ENCODE peak calls at places on chromosomes 2 and 18, in ten cellular contexts. C is PC-9, A is mesenchymal stem cell, Y is endodermal cell, Z is neural progenitor cell, E is GM06990, S is adipocyte, G is HFF-Myc, J is lower lobe of right lung, K is GM12864. L is an unnamed sample.

GRCh38 chr2:238897911-238898311 is 50.0 kb downstream of the TWIST2 start:
- DNase-seq in C (no peak), Z (no peak), E (no peak), Y (no peak), G (no peak), J (no peak), S (no peak), K (no peak), A (peak), L (no peak)

GRCh38 chr18:22683196-22683676 is 249.9 kb upstream of the RBBP8 start:
- DNase-seq in Z (no peak), E (no peak), Y (no peak), J (no peak), A (no peak), G (peak), S (peak), C (peak), K (no peak), L (peak)

GRCh38 chr2:180219471-180219870 is 212.4 kb upstream of the CWC22 start:
- DNase-seq in J (no peak), S (no peak), G (no peak), C (no peak), Z (no peak), Y (no peak), E (no peak), K (no peak), A (peak), L (peak)

GRCh38 chr2:230447455-230448451 is 31.8 kb downstream of the SP100 start:
- DNase-seq in G (no peak), J (no peak), S (no peak), A (no peak), Z (no peak), K (peak), E (peak), Y (no peak), C (no peak), L (no peak)

GRCh38 chr2:67954125-67954748 is 108.6 kb downstream of the C1D start:
- DNase-seq in A (no peak), Z (no peak), S (no peak), J (peak), K (no peak), G (no peak), Y (peak), E (no peak), C (no peak), L (no peak)

GRCh38 chr2:25424426-25425028 is 82.8 kb upstream of the DNMT3A start:
- DNase-seq in Y (no peak), Z (no peak), K (no peak), C (no peak), E (no peak), A (no peak), S (no peak), G (no peak), J (no peak), L (no peak)

GRCh38 chr2:37768491-37768925 is 97.1 kb upstream of the CDC42EP3 start:
- DNase-seq in Z (no peak), Y (no peak), J (no peak), C (peak), A (peak), S (peak), E (no peak), K (peak), G (peak), L (peak)

GRCh38 chr2:225891013-225891412 is 491.5 kb downstream of the NYAP2 start:
- DNase-seq in K (no peak), E (no peak), Y (no peak), C (no peak), S (no peak), J (no peak), Z (no peak), G (no peak), A (no peak), L (no peak)

GRCh38 chr2:44126106-44126797 is 42.4 kb upstream of the PPM1B start:
- DNase-seq in J (no peak), Z (no peak), G (no peak), Y (no peak), A (peak), C (no peak), E (no peak), S (peak), K (no peak), L (peak)

GRCh38 chr18:56402872-56403516 is 235.4 kb downstream of the TXNL1 start:
- DNase-seq in E (no peak), S (peak), Y (no peak), G (peak), Z (no peak), J (no peak), C (no peak), K (no peak), A (peak), L (peak)

DNA sequence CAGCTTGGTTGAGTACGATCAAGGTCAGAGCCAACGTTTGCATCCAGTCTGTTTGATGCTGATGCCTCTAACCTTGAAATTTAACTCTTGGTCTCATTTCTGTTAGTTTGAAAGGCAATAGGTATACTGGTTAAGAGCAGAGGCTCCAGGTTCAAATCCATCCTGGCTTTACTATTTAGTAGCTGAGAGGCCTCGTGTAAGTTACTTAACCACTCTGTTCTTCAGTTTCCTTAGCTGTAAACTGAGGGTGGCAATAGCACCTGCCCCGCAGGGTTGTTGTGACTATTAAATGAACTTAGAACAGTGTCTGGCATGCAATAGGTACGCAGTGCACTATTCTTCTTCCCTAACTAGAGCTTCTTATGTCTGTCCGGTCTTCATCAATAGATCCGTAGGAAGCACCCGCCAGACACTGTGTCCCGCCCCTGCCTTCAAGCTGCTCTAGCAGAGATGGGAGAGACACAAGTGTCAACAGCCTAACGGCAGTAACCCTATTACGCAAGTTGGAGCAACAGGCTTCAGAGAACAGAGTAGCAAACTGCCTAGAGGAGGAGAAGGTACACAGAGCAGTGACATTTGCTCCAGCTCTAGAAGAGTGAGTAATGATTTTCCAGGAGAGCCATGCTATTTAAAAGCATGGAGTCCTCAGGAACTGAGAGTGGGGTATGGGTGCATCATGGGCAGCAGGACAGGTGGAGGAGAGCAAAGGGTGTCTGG is 62.7 kb upstream of the ST3GAL5 start:
- DNase-seq in G (no peak), J (no peak), Y (no peak), S (no peak), C (no peak), A (peak), K (no peak), Z (no peak), E (no peak), L (no peak)
- H3K4me3 ChIP-seq in G (no peak), J (peak), Y (no peak), S (no peak), C (no peak), A (no peak), K (no peak), Z (no peak), E (no peak), L (no peak)

DNA sequence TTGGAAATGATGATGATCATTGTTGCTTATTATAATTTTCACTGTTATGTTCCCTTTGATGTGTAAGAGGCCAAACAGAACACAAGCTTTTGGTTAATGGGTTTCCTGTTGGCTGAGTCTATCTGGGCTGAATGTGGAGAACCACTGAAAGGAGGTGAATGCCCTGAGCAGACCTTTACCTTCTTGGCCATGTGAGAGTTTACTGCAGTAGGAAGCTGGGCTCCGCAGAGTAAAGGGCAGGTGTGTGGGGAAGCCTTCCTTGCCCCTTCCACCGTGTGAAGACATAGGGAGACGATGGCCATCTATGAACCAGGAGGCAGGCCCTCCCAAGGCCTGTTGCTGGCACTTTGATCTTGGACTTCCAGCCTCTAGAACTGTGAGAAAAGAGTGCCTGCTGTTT is 122.1 kb upstream of the LGALSL start:
- DNase-seq in Y (no peak), J (no peak), K (no peak), A (no peak), C (no peak), E (no peak), Z (no peak), S (no peak), G (no peak), L (no peak)
- H3K4me3 ChIP-seq in Y (no peak), J (no peak), K (no peak), A (no peak), C (no peak), E (no peak), Z (no peak), S (no peak), G (no peak), L (no peak)

DNA sequence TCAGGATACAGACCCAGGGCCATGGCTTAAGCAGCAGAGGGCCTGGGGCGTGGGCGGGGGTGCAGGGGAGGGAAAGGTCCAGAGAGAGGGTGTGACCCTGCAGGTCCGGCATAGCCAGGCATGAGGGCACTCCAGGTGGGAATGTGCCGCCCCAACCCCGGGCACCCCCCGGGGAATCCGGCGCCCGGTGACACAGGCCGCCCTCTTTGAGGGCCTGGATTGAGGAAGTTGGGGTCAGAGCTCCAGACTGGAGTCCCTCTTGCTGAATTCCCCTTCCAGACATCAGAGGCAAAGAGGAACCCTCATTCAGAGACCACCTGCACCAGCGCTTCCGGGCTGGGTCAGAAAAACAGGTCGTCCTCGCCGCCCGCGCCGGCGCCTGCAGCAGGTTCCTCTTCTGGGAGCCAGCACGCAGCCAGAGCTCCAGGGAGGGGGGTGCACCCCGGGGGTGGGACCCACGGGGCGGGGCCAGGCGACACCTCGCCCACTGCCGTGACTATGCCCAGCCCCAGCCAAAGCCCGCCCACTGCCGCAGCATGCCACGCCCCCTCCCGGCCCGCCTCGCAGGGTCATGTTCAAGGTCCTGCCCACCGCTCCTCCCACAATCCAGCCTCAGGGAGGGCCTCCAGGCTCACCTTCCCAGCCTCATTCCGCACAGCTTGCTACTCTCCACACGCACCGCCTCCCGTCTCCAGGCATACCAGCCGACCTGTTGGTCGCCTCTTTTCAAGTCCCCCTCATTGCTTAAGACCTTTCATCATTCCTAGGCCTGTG is 98.3 kb upstream of the ID2 start:
- DNase-seq in E (peak), J (peak), C (peak), S (no peak), A (peak), G (no peak), Z (peak), K (no peak), Y (peak), L (no peak)
- H3K4me3 ChIP-seq in E (peak), J (peak), C (no peak), S (no peak), A (no peak), G (no peak), Z (peak), K (no peak), Y (peak), L (no peak)

GRCh38 chr2:20091305-20091991 is 40.0 kb upstream of the LAPTM4A start:
- DNase-seq in Z (no peak), G (peak), E (no peak), S (peak), K (no peak), J (no peak), A (peak), Y (no peak), C (no peak), L (peak)
- H3K4me3 ChIP-seq in Z (no peak), G (no peak), E (no peak), S (peak), K (no peak), J (no peak), A (peak), Y (no peak), C (no peak), L (peak)

L was measured in AG10803.